ENCODE peak calls at places on chromosomes 5 and 9, in nine cellular contexts. One of them, this sample, is unnamed.

GRCh38 chr9:114696814-114697544 is 15.0 kb upstream of the TEX48 start:
- DNase-seq in A549: no peak
- DNase-seq in brain microvascular endothelial cell: peak
- DNase-seq in A673: no peak
- DNase-seq in Peyer's patch: no peak
- DNase-seq in cardiac muscle cell: no peak
- DNase-seq in body of pancreas: no peak
- DNase-seq in choroid plexus epithelial cell: peak
- DNase-seq in esophagus squamous epithelium: no peak
- DNase-seq in this sample: no peak

GRCh38 chr9:81687521-81688261 is 1.7 kb downstream of the TLE1 start:
- DNase-seq in A673: peak
- DNase-seq in body of pancreas: peak
- DNase-seq in choroid plexus epithelial cell: peak
- DNase-seq in A549: peak
- DNase-seq in cardiac muscle cell: peak
- DNase-seq in esophagus squamous epithelium: no peak
- DNase-seq in Peyer's patch: peak
- DNase-seq in brain microvascular endothelial cell: no peak
- DNase-seq in this sample: peak

GRCh38 chr5:138353550-138353893 is 1.0 kb downstream of the KDM3B start:
- DNase-seq in cardiac muscle cell: no peak
- DNase-seq in esophagus squamous epithelium: no peak
- DNase-seq in A549: no peak
- DNase-seq in Peyer's patch: no peak
- DNase-seq in body of pancreas: no peak
- DNase-seq in choroid plexus epithelial cell: no peak
- DNase-seq in A673: no peak
- DNase-seq in brain microvascular endothelial cell: no peak
- DNase-seq in this sample: no peak

GRCh38 chr9:115593587-115594091 is 475.7 kb upstream of the TNC start:
- DNase-seq in esophagus squamous epithelium: no peak
- DNase-seq in brain microvascular endothelial cell: peak
- DNase-seq in A673: peak
- DNase-seq in choroid plexus epithelial cell: peak
- DNase-seq in A549: peak
- DNase-seq in Peyer's patch: no peak
- DNase-seq in cardiac muscle cell: peak
- DNase-seq in body of pancreas: peak
- DNase-seq in this sample: no peak

GRCh38 chr5:142796492-142797109 is 26.4 kb downstream of the ARHGAP26 start:
- DNase-seq in esophagus squamous epithelium: no peak
- DNase-seq in choroid plexus epithelial cell: no peak
- DNase-seq in A549: no peak
- DNase-seq in cardiac muscle cell: no peak
- DNase-seq in body of pancreas: no peak
- DNase-seq in brain microvascular endothelial cell: no peak
- DNase-seq in Peyer's patch: no peak
- DNase-seq in A673: no peak
- DNase-seq in this sample: peak

GRCh38 chr9:94079236-94079635 is 5.0 kb upstream of the PTPDC1 start:
- DNase-seq in esophagus squamous epithelium: no peak
- DNase-seq in body of pancreas: no peak
- DNase-seq in A673: no peak
- DNase-seq in choroid plexus epithelial cell: no peak
- DNase-seq in brain microvascular endothelial cell: no peak
- DNase-seq in cardiac muscle cell: no peak
- DNase-seq in A549: no peak
- DNase-seq in Peyer's patch: no peak
- DNase-seq in this sample: no peak

GRCh38 chr5:81202652-81203051 is 30.5 kb upstream of the CKMT2 start:
- DNase-seq in A673: no peak
- DNase-seq in Peyer's patch: no peak
- DNase-seq in brain microvascular endothelial cell: no peak
- DNase-seq in cardiac muscle cell: no peak
- DNase-seq in body of pancreas: no peak
- DNase-seq in esophagus squamous epithelium: no peak
- DNase-seq in choroid plexus epithelial cell: peak
- DNase-seq in A549: no peak
- DNase-seq in this sample: no peak

GRCh38 chr5:75368391-75368790 is 31.4 kb downstream of the HMGCR start:
- DNase-seq in brain microvascular endothelial cell: peak
- DNase-seq in esophagus squamous epithelium: no peak
- DNase-seq in body of pancreas: no peak
- DNase-seq in Peyer's patch: no peak
- DNase-seq in cardiac muscle cell: no peak
- DNase-seq in A549: no peak
- DNase-seq in choroid plexus epithelial cell: peak
- DNase-seq in A673: no peak
- DNase-seq in this sample: no peak

GRCh38 chr9:2363138-2363745 is 258.3 kb upstream of the VLDLR start:
- DNase-seq in brain microvascular endothelial cell: no peak
- DNase-seq in choroid plexus epithelial cell: no peak
- DNase-seq in Peyer's patch: no peak
- DNase-seq in A549: no peak
- DNase-seq in esophagus squamous epithelium: no peak
- DNase-seq in cardiac muscle cell: no peak
- DNase-seq in A673: no peak
- DNase-seq in body of pancreas: no peak
- DNase-seq in this sample: no peak

GRCh38 chr5:55324815-55325418 is 17.1 kb downstream of the MTREX start:
- DNase-seq in brain microvascular endothelial cell: peak
- DNase-seq in Peyer's patch: no peak
- DNase-seq in A549: peak
- DNase-seq in esophagus squamous epithelium: no peak
- DNase-seq in A673: peak
- DNase-seq in cardiac muscle cell: no peak
- DNase-seq in body of pancreas: no peak
- DNase-seq in choroid plexus epithelial cell: peak
- DNase-seq in this sample: no peak

GRCh38 chr5:22070151-22070550 is 783.0 kb downstream of the CDH12 start:
- DNase-seq in brain microvascular endothelial cell: no peak
- DNase-seq in cardiac muscle cell: no peak
- DNase-seq in A549: no peak
- DNase-seq in A673: no peak
- DNase-seq in Peyer's patch: no peak
- DNase-seq in body of pancreas: no peak
- DNase-seq in choroid plexus epithelial cell: no peak
- DNase-seq in esophagus squamous epithelium: no peak
- DNase-seq in this sample: no peak

GRCh38 chr5:57085306-57086081 is 88.4 kb upstream of the GPBP1 start:
- DNase-seq in Peyer's patch: no peak
- DNase-seq in A549: no peak
- DNase-seq in brain microvascular endothelial cell: no peak
- DNase-seq in choroid plexus epithelial cell: no peak
- DNase-seq in body of pancreas: no peak
- DNase-seq in A673: no peak
- DNase-seq in cardiac muscle cell: no peak
- DNase-seq in esophagus squamous epithelium: no peak
- DNase-seq in this sample: no peak

GRCh38 chr9:126000731-126001580 is 253.8 kb downstream of the PBX3 start:
- DNase-seq in esophagus squamous epithelium: no peak
- DNase-seq in Peyer's patch: no peak
- DNase-seq in choroid plexus epithelial cell: no peak
- DNase-seq in brain microvascular endothelial cell: no peak
- DNase-seq in body of pancreas: no peak
- DNase-seq in A673: no peak
- DNase-seq in cardiac muscle cell: no peak
- DNase-seq in A549: no peak
- DNase-seq in this sample: no peak

DNA sequence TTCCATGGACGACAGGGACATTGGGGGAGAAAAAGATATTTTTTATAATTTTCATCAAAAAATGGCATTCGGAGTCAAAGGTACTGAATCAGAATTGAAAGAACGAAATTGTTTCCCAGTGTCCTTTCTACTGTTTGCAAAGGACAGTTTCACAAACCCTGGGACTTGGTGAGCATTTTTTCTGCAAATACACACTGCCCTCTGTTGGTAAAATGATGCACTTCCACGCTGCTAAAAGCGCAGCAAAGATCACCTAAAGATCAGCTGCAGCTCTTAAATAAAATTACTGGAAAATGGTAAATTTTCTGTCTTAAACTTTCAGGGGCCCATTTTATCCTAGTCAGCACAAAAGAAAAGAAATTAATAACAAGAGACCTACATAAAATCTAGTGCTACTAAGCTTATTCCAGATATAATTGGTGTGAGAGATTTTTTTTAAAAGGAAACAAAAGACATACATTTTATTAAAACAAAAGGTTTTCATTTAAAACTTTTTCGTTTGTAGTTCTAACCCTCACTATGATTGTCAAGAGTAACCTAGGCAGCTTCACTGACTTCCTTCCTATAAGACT is 566.0 kb downstream of the CAAP1 start:
- DNase-seq in cardiac muscle cell: peak
- DNase-seq in body of pancreas: peak
- DNase-seq in A549: peak
- DNase-seq in A673: peak
- DNase-seq in esophagus squamous epithelium: no peak
- DNase-seq in Peyer's patch: no peak
- DNase-seq in choroid plexus epithelial cell: peak
- DNase-seq in brain microvascular endothelial cell: peak
- DNase-seq in this sample: peak
- H3K4me3 ChIP-seq in cardiac muscle cell: no peak
- H3K4me3 ChIP-seq in body of pancreas: no peak
- H3K4me3 ChIP-seq in A549: no peak
- H3K4me3 ChIP-seq in A673: no peak
- H3K4me3 ChIP-seq in esophagus squamous epithelium: no peak
- H3K4me3 ChIP-seq in Peyer's patch: no peak
- H3K4me3 ChIP-seq in choroid plexus epithelial cell: no peak
- H3K4me3 ChIP-seq in brain microvascular endothelial cell: no peak
- H3K4me3 ChIP-seq in this sample: no peak

GRCh38 chr9:96620832-96621269 is 1.2 kb upstream of the CDC14B start:
- DNase-seq in body of pancreas: no peak
- DNase-seq in esophagus squamous epithelium: no peak
- DNase-seq in choroid plexus epithelial cell: peak
- DNase-seq in cardiac muscle cell: peak
- DNase-seq in brain microvascular endothelial cell: no peak
- DNase-seq in A673: no peak
- DNase-seq in A549: no peak
- DNase-seq in Peyer's patch: no peak
- DNase-seq in this sample: no peak
- H3K4me3 ChIP-seq in body of pancreas: no peak
- H3K4me3 ChIP-seq in esophagus squamous epithelium: no peak
- H3K4me3 ChIP-seq in choroid plexus epithelial cell: no peak
- H3K4me3 ChIP-seq in cardiac muscle cell: no peak
- H3K4me3 ChIP-seq in brain microvascular endothelial cell: no peak
- H3K4me3 ChIP-seq in A673: no peak
- H3K4me3 ChIP-seq in A549: no peak
- H3K4me3 ChIP-seq in Peyer's patch: no peak
- H3K4me3 ChIP-seq in this sample: no peak

GRCh38 chr5:147400836-147401235 is 109.0 kb downstream of the DPYSL3 start:
- DNase-seq in cardiac muscle cell: no peak
- DNase-seq in A673: no peak
- DNase-seq in brain microvascular endothelial cell: no peak
- DNase-seq in esophagus squamous epithelium: no peak
- DNase-seq in body of pancreas: no peak
- DNase-seq in choroid plexus epithelial cell: no peak
- DNase-seq in A549: no peak
- DNase-seq in Peyer's patch: no peak
- DNase-seq in this sample: no peak

GRCh38 chr5:147407094-147407681 is 102.7 kb downstream of the DPYSL3 start:
- DNase-seq in choroid plexus epithelial cell: peak
- DNase-seq in A549: no peak
- DNase-seq in A673: no peak
- DNase-seq in Peyer's patch: no peak
- DNase-seq in esophagus squamous epithelium: no peak
- DNase-seq in body of pancreas: no peak
- DNase-seq in brain microvascular endothelial cell: peak
- DNase-seq in cardiac muscle cell: peak
- DNase-seq in this sample: no peak

GRCh38 chr5:147406636-147407035 is 103.2 kb downstream of the DPYSL3 start:
- DNase-seq in A673: no peak
- DNase-seq in Peyer's patch: no peak
- DNase-seq in esophagus squamous epithelium: no peak
- DNase-seq in cardiac muscle cell: no peak
- DNase-seq in body of pancreas: no peak
- DNase-seq in choroid plexus epithelial cell: no peak
- DNase-seq in brain microvascular endothelial cell: no peak
- DNase-seq in A549: no peak
- DNase-seq in this sample: no peak

GRCh38 chr5:147404706-147405105 is 105.2 kb downstream of the DPYSL3 start:
- DNase-seq in A549: no peak
- DNase-seq in A673: no peak
- DNase-seq in cardiac muscle cell: no peak
- DNase-seq in body of pancreas: no peak
- DNase-seq in brain microvascular endothelial cell: no peak
- DNase-seq in Peyer's patch: no peak
- DNase-seq in choroid plexus epithelial cell: no peak
- DNase-seq in esophagus squamous epithelium: no peak
- DNase-seq in this sample: no peak

GRCh38 chr5:147403659-147404640 is 105.9 kb downstream of the DPYSL3 start:
- DNase-seq in choroid plexus epithelial cell: peak
- DNase-seq in A549: peak
- DNase-seq in Peyer's patch: no peak
- DNase-seq in brain microvascular endothelial cell: peak
- DNase-seq in cardiac muscle cell: peak
- DNase-seq in body of pancreas: no peak
- DNase-seq in A673: no peak
- DNase-seq in esophagus squamous epithelium: no peak
- DNase-seq in this sample: no peak
- H3K4me3 ChIP-seq in choroid plexus epithelial cell: no peak
- H3K4me3 ChIP-seq in A549: no peak
- H3K4me3 ChIP-seq in Peyer's patch: no peak
- H3K4me3 ChIP-seq in brain microvascular endothelial cell: peak
- H3K4me3 ChIP-seq in cardiac muscle cell: no peak
- H3K4me3 ChIP-seq in body of pancreas: no peak
- H3K4me3 ChIP-seq in A673: no peak
- H3K4me3 ChIP-seq in esophagus squamous epithelium: no peak
- H3K4me3 ChIP-seq in this sample: no peak

GRCh38 chr9:69139596-69139995 is 34.5 kb upstream of the TJP2 start:
- DNase-seq in cardiac muscle cell: no peak
- DNase-seq in choroid plexus epithelial cell: no peak
- DNase-seq in body of pancreas: no peak
- DNase-seq in Peyer's patch: no peak
- DNase-seq in A549: no peak
- DNase-seq in esophagus squamous epithelium: no peak
- DNase-seq in A673: no peak
- DNase-seq in brain microvascular endothelial cell: no peak
- DNase-seq in this sample: no peak

GRCh38 chr9:69136781-69137180 is 37.3 kb upstream of the TJP2 start:
- DNase-seq in Peyer's patch: no peak
- DNase-seq in A549: no peak
- DNase-seq in cardiac muscle cell: no peak
- DNase-seq in choroid plexus epithelial cell: no peak
- DNase-seq in esophagus squamous epithelium: no peak
- DNase-seq in A673: no peak
- DNase-seq in brain microvascular endothelial cell: no peak
- DNase-seq in body of pancreas: no peak
- DNase-seq in this sample: no peak

GRCh38 chr9:69134412-69134811 is 39.7 kb upstream of the TJP2 start:
- DNase-seq in brain microvascular endothelial cell: no peak
- DNase-seq in A673: no peak
- DNase-seq in body of pancreas: no peak
- DNase-seq in cardiac muscle cell: no peak
- DNase-seq in choroid plexus epithelial cell: no peak
- DNase-seq in Peyer's patch: no peak
- DNase-seq in A549: no peak
- DNase-seq in esophagus squamous epithelium: no peak
- DNase-seq in this sample: no peak

GRCh38 chr9:69137311-69137710 is 36.8 kb upstream of the TJP2 start:
- DNase-seq in body of pancreas: no peak
- DNase-seq in choroid plexus epithelial cell: no peak
- DNase-seq in brain microvascular endothelial cell: no peak
- DNase-seq in Peyer's patch: no peak
- DNase-seq in A673: no peak
- DNase-seq in cardiac muscle cell: no peak
- DNase-seq in A549: no peak
- DNase-seq in esophagus squamous epithelium: no peak
- DNase-seq in this sample: no peak

GRCh38 chr9:69136185-69136584 is 37.9 kb upstream of the TJP2 start:
- DNase-seq in esophagus squamous epithelium: no peak
- DNase-seq in A673: no peak
- DNase-seq in cardiac muscle cell: no peak
- DNase-seq in brain microvascular endothelial cell: no peak
- DNase-seq in Peyer's patch: no peak
- DNase-seq in body of pancreas: no peak
- DNase-seq in A549: no peak
- DNase-seq in choroid plexus epithelial cell: no peak
- DNase-seq in this sample: no peak
- H3K4me3 ChIP-seq in esophagus squamous epithelium: no peak
- H3K4me3 ChIP-seq in A673: no peak
- H3K4me3 ChIP-seq in cardiac muscle cell: no peak
- H3K4me3 ChIP-seq in brain microvascular endothelial cell: no peak
- H3K4me3 ChIP-seq in Peyer's patch: no peak
- H3K4me3 ChIP-seq in body of pancreas: no peak
- H3K4me3 ChIP-seq in A549: no peak
- H3K4me3 ChIP-seq in choroid plexus epithelial cell: no peak
- H3K4me3 ChIP-seq in this sample: no peak

This sample was measured in colonic mucosa.